ENCODE peak calls at places on chromosomes 2 and 18, in seven cellular contexts. S is HFF-Myc, P is prostate gland, K is cardiac fibroblast, D is fibroblast of the aortic adventitia, C is hepatocyte, V is AG09309. A is an unnamed sample.

GRCh38 chr2:68253211-68254068 is 1.1 kb upstream of the PPP3R1 start:
- DNase-seq in S (no peak), P (no peak), K (peak), D (peak), C (peak), V (no peak), A (no peak)

GRCh38 chr2:118423776-118424175 is 335.5 kb downstream of the INSIG2 start:
- DNase-seq in S (no peak), P (no peak), K (no peak), D (no peak), C (no peak), V (no peak), A (no peak)

GRCh38 chr2:1140389-1141003 is 189.8 kb downstream of the SNTG2 start:
- DNase-seq in S (no peak), P (no peak), K (no peak), D (no peak), C (peak), V (no peak), A (no peak)

GRCh38 chr2:109172556-109173105 is 43.6 kb downstream of the SH3RF3 start:
- DNase-seq in S (no peak), P (no peak), K (no peak), D (no peak), C (no peak), V (no peak), A (no peak)

GRCh38 chr2:168660859-168661258 is 141.6 kb upstream of the NOSTRIN start:
- DNase-seq in S (no peak), P (no peak), K (peak), D (no peak), C (peak), V (no peak), A (no peak)

GRCh38 chr18:45110577-45111506 is 430.2 kb downstream of the SETBP1 start:
- DNase-seq in S (no peak), P (no peak), K (peak), D (peak), C (no peak), V (no peak), A (no peak)

GRCh38 chr2:143928613-143929012 is 591.3 kb downstream of the ZEB2 start:
- DNase-seq in S (no peak), P (no peak), K (no peak), D (no peak), C (no peak), V (no peak), A (no peak)

GRCh38 chr2:45821558-45822271 is 170.2 kb downstream of the PRKCE start:
- DNase-seq in S (no peak), P (peak), K (peak), D (peak), C (peak), V (no peak), A (no peak)

GRCh38 chr18:9708057-9708881 is at the start of gene RAB31:
- DNase-seq in S (no peak), P (peak), K (peak), D (peak), C (peak), V (no peak), A (no peak)

GRCh38 chr2:98768765-98769476 is 38.0 kb upstream of the MGAT4A start:
- DNase-seq in S (no peak), P (peak), K (peak), D (peak), C (no peak), V (no peak), A (no peak)

GRCh38 chr2:156691014-156691413 is 254.8 kb downstream of the GPD2 start:
- DNase-seq in S (no peak), P (no peak), K (no peak), D (no peak), C (no peak), V (no peak), A (no peak)

GRCh38 chr2:25044990-25045389 is 3.1 kb downstream of the EFR3B start:
- DNase-seq in S (no peak), P (no peak), K (no peak), D (no peak), C (no peak), V (no peak), A (no peak)

GRCh38 chr2:229027353-229028115 is 243.6 kb downstream of the PID1 start:
- DNase-seq in S (no peak), P (no peak), K (no peak), D (no peak), C (peak), V (no peak), A (no peak)

GRCh38 chr2:163878718-163879117 is 142.9 kb upstream of the FIGN start:
- DNase-seq in S (peak), P (no peak), K (peak), D (peak), C (peak), V (no peak), A (no peak)

GRCh38 chr2:102060792-102061191 is 69.0 kb downstream of the IL1R2 start:
- DNase-seq in S (no peak), P (no peak), K (no peak), D (no peak), C (no peak), V (no peak), A (no peak)
- H3K4me3 ChIP-seq in S (no peak), P (no peak), K (no peak), D (no peak), C (no peak), V (no peak), A (no peak)

DNA sequence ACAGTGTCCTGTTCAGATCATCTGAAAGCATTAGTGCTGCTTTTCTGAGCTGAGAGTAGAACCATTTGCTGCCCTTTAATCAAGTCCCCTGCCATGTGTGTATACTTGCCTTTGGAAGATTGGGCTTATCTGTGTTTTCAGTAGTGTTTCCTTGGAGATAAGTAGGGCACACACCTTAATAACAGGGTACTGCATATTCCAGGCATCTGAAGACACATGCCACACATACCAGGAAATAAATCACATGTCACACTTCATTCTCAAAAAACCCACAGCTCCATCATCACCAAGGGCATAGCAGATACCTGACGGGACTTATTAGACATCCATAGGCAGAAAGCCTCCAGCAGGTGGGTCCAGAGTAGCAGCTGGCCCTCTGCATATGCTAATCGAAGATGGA is 157.4 kb downstream of the SOX11 start:
- DNase-seq in S (no peak), P (no peak), K (no peak), D (no peak), C (peak), V (no peak), A (no peak)
- TF ChIP-seq CTCF in S (no peak), P (no peak), K (no peak), D (no peak), C (no peak), V (no peak), A (no peak)

GRCh38 chr2:66432801-66433694 is 1.9 kb upstream of the MEIS1 start:
- DNase-seq in S (peak), P (peak), K (peak), D (peak), C (peak), V (peak), A (peak)

GRCh38 chr2:66434679-66435548 is at the start of gene MEIS1:
- DNase-seq in S (peak), P (peak), K (peak), D (peak), C (peak), V (peak), A (peak)

GRCh38 chr2:66435549-66435875 is 587 bp downstream of the MEIS1 start:
- DNase-seq in S (no peak), P (no peak), K (peak), D (no peak), C (no peak), V (no peak), A (no peak)

GRCh38 chr2:66433695-66433944 is 1.3 kb upstream of the MEIS1 start:
- DNase-seq in S (no peak), P (no peak), K (no peak), D (no peak), C (no peak), V (no peak), A (no peak)

GRCh38 chr2:66433945-66434678 is 813 bp upstream of the MEIS1 start:
- DNase-seq in S (no peak), P (peak), K (peak), D (peak), C (peak), V (no peak), A (no peak)
- H3K4me3 ChIP-seq in S (peak), P (peak), K (peak), D (peak), C (peak), V (peak), A (peak)

DNA sequence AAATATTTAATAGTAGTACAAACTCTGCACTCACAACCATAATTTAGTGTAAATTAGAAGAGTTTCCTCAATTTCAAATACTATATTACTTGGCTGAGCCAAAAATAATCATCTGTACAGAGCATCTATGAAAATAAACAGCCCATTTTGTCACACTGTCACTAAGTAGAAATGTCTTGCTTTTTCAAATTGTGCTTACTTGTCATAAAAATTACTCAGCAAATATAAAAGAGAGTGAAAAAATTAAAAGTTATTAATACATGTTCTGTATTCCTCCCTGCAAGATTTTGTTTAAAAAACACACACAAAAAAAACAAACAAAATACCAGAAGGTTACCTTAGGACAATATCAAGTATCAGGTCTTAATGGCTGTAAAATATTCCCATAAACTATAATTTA is 155.7 kb downstream of the DLGAP1 start:
- DNase-seq in S (no peak), P (no peak), K (no peak), D (no peak), C (no peak), V (no peak), A (no peak)
- TF ChIP-seq CTCF in S (no peak), P (no peak), K (no peak), D (no peak), C (no peak), V (no peak), A (no peak)

GRCh38 chr2:201707142-201707541 is 8.7 kb upstream of the MPP4 start:
- DNase-seq in S (no peak), P (no peak), K (no peak), D (no peak), C (no peak), V (no peak), A (no peak)
- H3K4me3 ChIP-seq in S (no peak), P (no peak), K (no peak), D (no peak), C (no peak), V (no peak), A (no peak)

DNA sequence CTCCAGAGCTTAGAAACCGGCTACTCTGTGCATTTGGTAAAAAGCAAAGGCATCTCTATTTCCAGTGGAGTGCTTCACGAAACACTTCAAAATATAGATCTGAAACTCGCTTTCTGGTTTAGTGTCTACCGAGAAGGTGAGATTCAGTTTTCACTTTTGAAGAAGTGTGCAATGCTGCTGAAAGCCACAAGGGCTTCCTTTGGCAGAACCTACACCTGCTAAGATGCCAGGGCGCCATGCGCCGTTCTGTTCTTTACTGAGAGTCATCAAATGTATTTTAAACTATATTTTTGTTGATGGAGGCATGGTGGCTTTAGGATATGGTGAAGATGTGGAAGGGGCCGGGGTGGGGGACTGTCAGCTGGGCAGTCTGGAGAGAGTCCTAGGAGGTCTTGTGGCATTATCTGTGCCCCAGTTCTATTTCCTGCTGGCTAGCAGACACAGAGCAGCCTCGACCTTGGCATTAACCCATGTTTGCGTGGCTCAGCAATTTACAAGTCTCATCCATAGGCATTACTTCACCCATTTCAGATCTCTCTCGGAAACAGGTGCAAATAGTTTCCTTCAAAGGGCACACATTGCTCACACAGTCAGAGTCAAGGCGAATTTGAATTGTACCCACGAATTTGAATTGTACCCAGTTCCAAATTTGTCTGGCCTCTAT is 46.7 kb upstream of the KCNF1 start:
- DNase-seq in S (no peak), P (no peak), K (no peak), D (no peak), C (no peak), V (no peak), A (no peak)
- TF ChIP-seq CTCF in S (peak), P (no peak), K (no peak), D (peak), C (no peak), V (peak), A (no peak)

A was measured in AG04449.